ENCODE peak calls at places on chromosomes 13 and 19, in five cellular contexts. Q, U, J, D and C are unnamed samples.

GRCh38 chr13:73158851-73159250 is 100.0 kb downstream of the KLF5 start:
- DNase-seq in Q (peak; percentile 75), U (no peak), J (peak; percentile 46), D (peak; percentile 49), C (no peak)

GRCh38 chr19:48639483-48640375 is 2.5 kb upstream of the DBP start:
- DNase-seq in Q (no peak), U (no peak), J (no peak), D (no peak), C (no peak)

GRCh38 chr13:94726425-94726824 is 14.1 kb upstream of the SOX21 start:
- DNase-seq in Q (no peak), U (no peak), J (no peak), D (no peak), C (no peak)

GRCh38 chr19:10552596-10553053 is 8.9 kb downstream of the ATG4D start:
- DNase-seq in Q (no peak), U (no peak), J (peak; percentile 48), D (peak; percentile 26), C (no peak)

GRCh38 chr13:109840201-109840892 is 54.0 kb upstream of the IRS2 start:
- DNase-seq in Q (peak; percentile 56), U (no peak), J (no peak), D (peak; percentile 57), C (no peak)

GRCh38 chr13:109858319-109858718 is 71.9 kb upstream of the IRS2 start:
- DNase-seq in Q (no peak), U (no peak), J (no peak), D (no peak), C (no peak)

GRCh38 chr13:51834581-51835158 is 10.3 kb downstream of the TMEM272 start:
- DNase-seq in Q (no peak), U (no peak), J (no peak), D (no peak), C (no peak)

GRCh38 chr13:97809576-97809975 is 143.9 kb upstream of the IPO5 start:
- DNase-seq in Q (peak; percentile 6), U (no peak), J (no peak), D (peak; percentile 25), C (no peak)

GRCh38 chr19:29569038-29569911 is 36.8 kb upstream of the POP4 start:
- DNase-seq in Q (no peak), U (no peak), J (no peak), D (no peak), C (no peak)

GRCh38 chr19:35512831-35513230 is 618 bp downstream of the DMKN start:
- DNase-seq in Q (no peak), U (no peak), J (no peak), D (no peak), C (no peak)

GRCh38 chr13:105491345-105491744 is 1044.1 kb downstream of the EFNB2 start:
- DNase-seq in Q (no peak), U (no peak), J (no peak), D (no peak), C (no peak)

GRCh38 chr19:9967326-9967725 is 31.0 kb upstream of the OLFM2 start:
- DNase-seq in Q (peak; percentile 30), U (no peak), J (peak; percentile 14), D (peak; percentile 33), C (no peak)

GRCh38 chr19:7863157-7863970 is 10.8 kb downstream of the PRR36 start:
- DNase-seq in Q (no peak), U (no peak), J (no peak), D (no peak), C (no peak)

GRCh38 chr13:104571161-104571889 is 1505.1 kb upstream of the SLC10A2 start:
- DNase-seq in Q (peak; percentile 82), U (no peak), J (peak; percentile 42), D (peak; percentile 90), C (peak; percentile 45)

GRCh38 chr19:16463991-16464575 is 7.7 kb downstream of the EPS15L1 start:
- DNase-seq in Q (peak; percentile 64), U (no peak), J (no peak), D (peak; percentile 29), C (no peak)

GRCh38 chr13:99062593-99062992 is 84.7 kb upstream of the DOCK9 start:
- DNase-seq in Q (peak; percentile 30), U (no peak), J (no peak), D (peak; percentile 43), C (no peak)

GRCh38 chr19:45780146-45780447 is 2.2 kb downstream of the DMPK start:
- DNase-seq in Q (no peak), U (no peak), J (no peak), D (no peak), C (no peak)

GRCh38 chr19:45777395-45777961 is 4.8 kb downstream of the DMPK start:
- DNase-seq in Q (no peak), U (no peak), J (no peak), D (no peak), C (no peak)

GRCh38 chr19:45780448-45781281 is 1.6 kb downstream of the DMPK start:
- DNase-seq in Q (no peak), U (no peak), J (no peak), D (no peak), C (no peak)

GRCh38 chr19:45778010-45778671 is 4.1 kb downstream of the DMPK start:
- DNase-seq in Q (no peak), U (no peak), J (no peak), D (no peak), C (no peak)

GRCh38 chr19:45779231-45780145 is 2.8 kb downstream of the DMPK start:
- DNase-seq in Q (no peak), U (peak; percentile 90), J (peak; percentile 95), D (peak; percentile 45), C (no peak)
- H3K4me3 ChIP-seq in Q (no peak overlapping the region), U (peak overlapping the region; percentile 34), J (peak overlapping the region; percentile 35), D (peak overlapping the region; percentile 12), C (peak overlapping the region; percentile 23)

DNA sequence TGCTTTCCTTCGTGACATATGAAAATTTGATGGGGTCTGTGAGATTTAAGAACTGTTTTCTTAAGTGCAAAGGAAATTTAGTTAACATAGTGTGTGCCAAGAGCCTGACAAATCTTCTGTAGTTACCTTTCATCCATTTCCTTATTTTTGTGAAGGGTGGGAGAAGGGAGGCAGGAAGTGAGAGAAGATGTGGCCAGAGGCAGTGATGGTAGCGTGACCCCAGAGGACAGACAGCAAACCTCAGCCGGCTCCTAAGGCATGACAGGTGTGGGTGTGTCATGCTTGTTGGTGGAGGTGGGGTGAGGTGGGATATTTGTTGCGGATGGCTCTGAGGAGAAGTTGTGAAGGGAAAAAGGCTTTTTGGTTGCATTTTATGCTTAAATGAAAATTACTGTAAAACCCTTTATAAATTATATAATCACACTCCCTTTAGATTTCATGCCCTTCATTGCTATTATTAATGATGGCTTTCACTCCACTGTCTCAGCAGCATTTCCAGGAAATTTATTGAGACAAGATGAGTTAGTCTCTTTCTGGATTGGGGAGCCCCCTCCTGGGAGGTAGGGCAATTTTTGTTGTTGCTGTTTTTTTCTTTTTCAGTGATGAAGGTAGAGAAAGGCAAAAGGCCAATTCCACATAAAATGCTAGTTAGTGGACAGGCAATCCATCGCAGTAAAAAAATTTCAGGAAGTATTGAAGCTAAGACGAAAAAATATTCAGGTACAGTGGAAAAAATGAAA is 80.0 kb downstream of the TEX26 start:
- DNase-seq in Q (peak; percentile 46), U (no peak), J (no peak), D (peak; percentile 52), C (no peak)
- TF ChIP-seq CTCF in Q (peak; percentile 60), U (peak; percentile 13), J (peak; percentile 35), D (peak; percentile 56), C (peak; percentile 52)

GRCh38 chr19:55279773-55280643 is at the start of gene HSPBP1:
- DNase-seq in Q (peak; percentile 91), U (peak; percentile 94), J (peak; percentile 100), D (peak; percentile 97), C (peak; percentile 52)

GRCh38 chr19:55279376-55279772 is 536 bp downstream of the HSPBP1 start:
- DNase-seq in Q (no peak), U (no peak), J (no peak), D (no peak), C (no peak)

GRCh38 chr19:55277494-55277893 is 2.4 kb downstream of the HSPBP1 start:
- DNase-seq in Q (no peak), U (no peak), J (no peak), D (no peak), C (no peak)

GRCh38 chr19:55276720-55277430 is 3.0 kb downstream of the HSPBP1 start:
- DNase-seq in Q (no peak), U (no peak), J (no peak), D (no peak), C (no peak)

GRCh38 chr19:55278391-55279135 is 1.3 kb downstream of the HSPBP1 start:
- DNase-seq in Q (no peak), U (no peak), J (no peak), D (no peak), C (no peak)
- H3K4me3 ChIP-seq in Q (no peak overlapping the region), U (no peak overlapping the region), J (peak overlapping the region; percentile 75), D (no peak overlapping the region), C (peak overlapping the region; percentile 93)

GRCh38 chr19:30668521-30669155 is 296.5 kb downstream of the ZNF536 start:
- DNase-seq in Q (no peak), U (no peak), J (no peak), D (no peak), C (no peak)

GRCh38 chr19:30670562-30671513 is 298.7 kb downstream of the ZNF536 start:
- DNase-seq in Q (no peak), U (no peak), J (no peak), D (no peak), C (no peak)

GRCh38 chr19:30667746-30668145 is 295.6 kb downstream of the ZNF536 start:
- DNase-seq in Q (no peak), U (no peak), J (no peak), D (no peak), C (no peak)

GRCh38 chr19:30670011-30670329 is 297.8 kb downstream of the ZNF536 start:
- DNase-seq in Q (no peak), U (no peak), J (no peak), D (no peak), C (no peak)

GRCh38 chr19:30669329-30670010 is 297.3 kb downstream of the ZNF536 start:
- DNase-seq in Q (peak; percentile 12), U (peak; percentile 72), J (peak; percentile 61), D (peak; percentile 43), C (no peak)
- TF ChIP-seq CTCF in Q (peak; percentile 64), U (peak; percentile 78), J (peak; percentile 96), D (peak; percentile 88), C (peak; percentile 87)

GRCh38 chr19:43774103-43774939 is 6.5 kb downstream of the KCNN4 start:
- DNase-seq in Q (peak; percentile 58), U (peak; percentile 76), J (no peak), D (peak; percentile 69), C (no peak)
- H3K4me3 ChIP-seq in Q (no peak overlapping the region), U (peak overlapping the region; percentile 35), J (no peak overlapping the region), D (peak overlapping the region; percentile 6), C (peak overlapping the region; percentile 32)